ENCODE peak calls at places on chromosomes 4 and X, in ten cellular contexts. G is Calu3; R is CD8-positive, alpha-beta memory T cell; L is lung microvascular endothelial cell; T is PC-9; H is psoas muscle; U is COR-L47; N is ureter; E is D341Med; M is NAMALWA. J is an unnamed sample.

GRCh38 chr4:87525636-87526035 is 3.5 kb downstream of the SPARCL1 start:
- DNase-seq in M (no peak), T (no peak), U (no peak), N (no peak), G (no peak), L (no peak), H (no peak), E (no peak), R (no peak), J (peak; percentile 35)

GRCh38 chr4:7124643-7125442 is 57.0 kb upstream of the GRPEL1 start:
- DNase-seq in T (no peak), N (peak; percentile 74), H (peak; percentile 70), U (no peak), L (peak; percentile 11), M (peak; percentile 79), R (no peak), E (no peak), G (no peak), J (peak; percentile 96)

GRCh38 chr4:4284827-4285618 is 4.9 kb downstream of the LYAR start:
- DNase-seq in H (no peak), R (no peak), T (no peak), M (no peak), G (peak; percentile 1), L (peak; percentile 30), N (no peak), U (no peak), E (no peak), J (peak; percentile 33)

GRCh38 chr4:52103314-52103713 is 52.2 kb downstream of the SPATA18 start:
- DNase-seq in H (no peak), E (no peak), U (no peak), N (no peak), M (peak; percentile 1), R (no peak), G (no peak), L (peak; percentile 39), T (no peak), J (peak; percentile 17)

GRCh38 chrX:131853440-131853839 is 169.7 kb upstream of the STK26 start:
- DNase-seq in T (no peak), G (no peak), U (no peak), E (no peak), H (no peak), M (no peak), L (no peak), R (no peak), N (no peak), J (no peak)

GRCh38 chrX:13369541-13370140 is 49.8 kb upstream of the ATXN3L start:
- DNase-seq in M (no peak), U (peak; percentile 77), L (no peak), T (no peak), H (no peak), N (no peak), E (no peak), R (no peak), G (no peak), J (no peak)

GRCh38 chrX:108464604-108465003 is 25.0 kb downstream of the COL4A5 start:
- DNase-seq in U (no peak), N (no peak), G (no peak), M (no peak), L (no peak), T (no peak), H (no peak), E (no peak), R (no peak), J (peak; percentile 44)

GRCh38 chrX:29652484-29652883 is 562.9 kb upstream of the MAGEB2 start:
- DNase-seq in U (no peak), H (no peak), R (no peak), T (no peak), E (no peak), L (no peak), N (no peak), G (no peak), M (no peak), J (peak; percentile 85)

GRCh38 chr4:102405706-102406510 is 60.6 kb upstream of the SLC39A8 start:
- DNase-seq in R (no peak), E (peak; percentile 51), H (no peak), T (no peak), G (no peak), U (no peak), M (no peak), L (no peak), N (no peak), J (no peak)

GRCh38 chrX:103585421-103586313 is at the start of gene TCEAL4:
- DNase-seq in H (peak; percentile 75), E (peak; percentile 74), U (peak; percentile 45), N (peak; percentile 68), L (peak; percentile 56), T (no peak), R (peak; percentile 49), M (peak; percentile 45), G (peak; percentile 56), J (no peak)

J was measured in renal cortical epithelial cell.